ENCODE peak calls at places on chromosomes 1 and 21, in eight cellular contexts. M is foreskin fibroblast; W is AG09309; V is progenitor cell of endocrine pancreas; Z is DND-41; T is CD4-positive, alpha-beta T cell; H is epithelial cell of esophagus; D is psoas muscle. Y is an unnamed sample.

GRCh38 chr1:166064324-166064926 is 102.4 kb downstream of the FAM78B start:
- DNase-seq in M (no peak), W (no peak), V (no peak), Z (no peak), T (no peak), H (no peak), D (no peak), Y (no peak)

GRCh38 chr1:235745448-235746136 is 96.0 kb upstream of the GNG4 start:
- DNase-seq in M (no peak), W (no peak), V (no peak), Z (no peak), T (no peak), H (no peak), D (no peak), Y (no peak)

GRCh38 chr1:220826729-220827128 is 40.0 kb downstream of the MTARC1 start:
- DNase-seq in M (no peak), W (no peak), V (no peak), Z (no peak), T (no peak), H (no peak), D (no peak), Y (no peak)

GRCh38 chr1:89821322-89822108 is 683 bp downstream of the LRRC8D start:
- DNase-seq in M (no peak), W (no peak), V (peak; percentile 59), Z (peak; percentile 79), T (peak; percentile 49), H (peak; percentile 45), D (peak; percentile 70), Y (no peak)

GRCh38 chr1:221416723-221417122 is 325.2 kb downstream of the DUSP10 start:
- DNase-seq in M (no peak), W (no peak), V (no peak), Z (no peak), T (no peak), H (peak; percentile 71), D (no peak), Y (no peak)

GRCh38 chr1:244200596-244200995 is 149.5 kb downstream of the ZBTB18 start:
- DNase-seq in M (no peak), W (no peak), V (no peak), Z (no peak), T (no peak), H (no peak), D (no peak), Y (no peak)

GRCh38 chr21:44699502-44700001 is 2.6 kb downstream of the KRTAP10-12 start:
- DNase-seq in M (no peak), W (no peak), V (no peak), Z (no peak), T (no peak), H (no peak), D (peak; percentile 48), Y (no peak)

GRCh38 chr21:16588433-16588860 is 858.7 kb downstream of the USP25 start:
- DNase-seq in M (peak; percentile 91), W (peak; percentile 45), V (peak; percentile 20), Z (no peak), T (no peak), H (peak; percentile 93), D (peak; percentile 63), Y (peak; percentile 39)

GRCh38 chr1:209073879-209074278 is 509.6 kb upstream of the CAMK1G start:
- DNase-seq in M (no peak), W (no peak), V (no peak), Z (no peak), T (no peak), H (no peak), D (no peak), Y (no peak)

GRCh38 chr1:182404764-182405163 is 4.3 kb upstream of the TEDDM1 start:
- DNase-seq in M (no peak), W (no peak), V (no peak), Z (no peak), T (no peak), H (no peak), D (no peak), Y (no peak)
- TF ChIP-seq CTCF in M (no peak), W (no peak), V (no peak), Z (peak; percentile 37), T (no peak), H (no peak), D (no peak), Y (no peak)

GRCh38 chr1:151072224-151072623 is 1.7 kb downstream of the GABPB2 start:
- DNase-seq in M (no peak), W (no peak), V (no peak), Z (no peak), T (no peak), H (no peak), D (no peak), Y (no peak)
- TF ChIP-seq CTCF in M (no peak), W (no peak), V (no peak), Z (no peak), T (no peak), H (no peak), D (no peak), Y (peak; percentile 4)

GRCh38 chr1:15847100-15847892 is at the start of gene SPEN:
- DNase-seq in M (peak; percentile 99), W (peak; percentile 84), V (peak; percentile 96), Z (peak; percentile 98), T (peak; percentile 98), H (peak; percentile 98), D (peak; percentile 100), Y (peak; percentile 64)
- TF ChIP-seq CTCF in M (no peak), W (no peak), V (peak; percentile 43), Z (no peak), T (no peak), H (no peak), D (no peak), Y (no peak)

GRCh38 chr1:113966013-113966412 is 13.3 kb upstream of the OLFML3 start:
- DNase-seq in M (no peak), W (no peak), V (no peak), Z (no peak), T (no peak), H (no peak), D (no peak), Y (no peak)

GRCh38 chr1:113958691-113959090 is 20.6 kb upstream of the OLFML3 start:
- DNase-seq in M (no peak), W (no peak), V (no peak), Z (no peak), T (no peak), H (peak; percentile 66), D (no peak), Y (no peak)

GRCh38 chr1:113963281-113963906 is 15.9 kb upstream of the OLFML3 start:
- DNase-seq in M (no peak), W (no peak), V (no peak), Z (no peak), T (no peak), H (no peak), D (no peak), Y (no peak)
- TF ChIP-seq CTCF in M (peak; percentile 3), W (peak; percentile 36), V (no peak), Z (peak; percentile 33), T (no peak), H (no peak), D (no peak), Y (no peak)

GRCh38 chr21:31476551-31477120 is 132.6 kb upstream of the TIAM1 start:
- DNase-seq in M (no peak), W (no peak), V (no peak), Z (no peak), T (no peak), H (no peak), D (no peak), Y (no peak)
- TF ChIP-seq CTCF in M (no peak), W (no peak), V (no peak), Z (no peak), T (no peak), H (no peak), D (no peak), Y (no peak)

GRCh38 chr1:41496080-41497055 is 11.9 kb upstream of the EDN2 start:
- DNase-seq in M (peak; percentile 89), W (no peak), V (peak; percentile 65), Z (no peak), T (peak; percentile 5), H (peak; percentile 91), D (peak; percentile 97), Y (no peak)
- TF ChIP-seq CTCF in M (no peak), W (no peak), V (no peak), Z (no peak), T (no peak), H (no peak), D (no peak), Y (no peak)

GRCh38 chr1:234093741-234094140 is 189.3 kb downstream of the SLC35F3 start:
- DNase-seq in M (no peak), W (no peak), V (no peak), Z (no peak), T (no peak), H (no peak), D (peak; percentile 81), Y (no peak)

GRCh38 chr1:234091065-234091401 is 186.6 kb downstream of the SLC35F3 start:
- DNase-seq in M (no peak), W (no peak), V (no peak), Z (no peak), T (no peak), H (no peak), D (no peak), Y (no peak)

GRCh38 chr1:234090212-234091064 is 186.0 kb downstream of the SLC35F3 start:
- DNase-seq in M (no peak), W (no peak), V (no peak), Z (no peak), T (no peak), H (no peak), D (no peak), Y (no peak)

GRCh38 chr1:234093107-234093506 is 188.6 kb downstream of the SLC35F3 start:
- DNase-seq in M (no peak), W (no peak), V (no peak), Z (no peak), T (no peak), H (no peak), D (no peak), Y (no peak)

GRCh38 chr1:234089396-234089795 is 184.9 kb downstream of the SLC35F3 start:
- DNase-seq in M (no peak), W (no peak), V (no peak), Z (no peak), T (no peak), H (no peak), D (no peak), Y (no peak)
- TF ChIP-seq CTCF in M (no peak), W (peak; percentile 7), V (peak; percentile 45), Z (peak; percentile 57), T (no peak), H (no peak), D (no peak), Y (peak; percentile 22)

Y was measured in HFF-Myc.